ENCODE peak calls at places on chromosomes 12 and 14, in seven cellular contexts. K is choroid plexus epithelial cell, P is AG04449, R is OCI-LY7, H is brain microvascular endothelial cell, U is A549, F is astrocyte of the cerebellum. S is an unnamed sample.

GRCh38 chr14:95597784-95598204 is 62.9 kb downstream of the GLRX5 start:
- DNase-seq in F (no peak), K (peak; percentile 19), U (no peak), H (peak; percentile 1), R (no peak), P (no peak), S (no peak)

GRCh38 chr14:90453401-90453951 is 56.6 kb downstream of the CALM1 start:
- DNase-seq in R (no peak), U (no peak), P (no peak), K (peak; percentile 51), F (no peak), H (peak; percentile 25), S (no peak)

GRCh38 chr12:132286912-132287311 is 42.5 kb downstream of the GALNT9 start:
- DNase-seq in F (no peak), H (peak; percentile 5), K (peak; percentile 34), U (peak; percentile 70), P (no peak), R (no peak), S (no peak)

GRCh38 chr12:1760566-1761382 is 59.6 kb upstream of the LRTM2 start:
- DNase-seq in P (no peak), H (peak; percentile 3), R (no peak), U (peak; percentile 79), K (peak; percentile 60), F (no peak), S (no peak)

GRCh38 chr12:66269142-66269541 is 33.2 kb upstream of the HELB start:
- DNase-seq in F (no peak), K (no peak), H (no peak), P (no peak), U (no peak), R (no peak), S (no peak)

GRCh38 chr12:125185740-125186470 is 120.7 kb downstream of the AACS start:
- DNase-seq in U (peak; percentile 74), P (no peak), R (peak; percentile 88), H (peak; percentile 18), K (peak; percentile 56), F (peak; percentile 27), S (no peak)

GRCh38 chr12:11941601-11942360 is 129.0 kb upstream of the BCL2L14 start:
- DNase-seq in F (peak; percentile 93), H (peak; percentile 70), P (peak; percentile 70), R (no peak), K (peak; percentile 74), U (no peak), S (no peak)

GRCh38 chr12:6328945-6329692 is 12.8 kb downstream of the TNFRSF1A start:
- DNase-seq in H (no peak), K (no peak), R (no peak), U (no peak), F (no peak), P (no peak), S (no peak)

GRCh38 chr14:32657081-32657480 is 281.6 kb upstream of the NPAS3 start:
- DNase-seq in U (peak; percentile 61), R (no peak), P (peak; percentile 41), F (peak; percentile 33), K (peak; percentile 88), H (peak; percentile 81), S (no peak)

GRCh38 chr14:25406818-25407217 is 356.9 kb upstream of the STXBP6 start:
- DNase-seq in H (peak; percentile 1), R (peak; percentile 28), K (peak; percentile 29), P (no peak), U (peak; percentile 49), F (no peak), S (no peak)

GRCh38 chr12:49697808-49698207 is 9.4 kb downstream of the FMNL3 start:
- DNase-seq in P (no peak), K (no peak), U (no peak), R (no peak), H (no peak), F (no peak), S (no peak)

GRCh38 chr12:49703647-49704137 is 3.5 kb downstream of the FMNL3 start:
- DNase-seq in F (peak; percentile 79), U (no peak), P (no peak), R (peak; percentile 36), K (peak; percentile 88), H (peak; percentile 89), S (no peak)

GRCh38 chr12:49702009-49702408 is 5.2 kb downstream of the FMNL3 start:
- DNase-seq in P (no peak), U (no peak), F (no peak), R (peak; percentile 56), K (no peak), H (no peak), S (no peak)

GRCh38 chr12:49702676-49703228 is 4.5 kb downstream of the FMNL3 start:
- DNase-seq in U (no peak), K (peak; percentile 21), H (no peak), R (no peak), F (peak; percentile 73), P (no peak), S (no peak)

DNA sequence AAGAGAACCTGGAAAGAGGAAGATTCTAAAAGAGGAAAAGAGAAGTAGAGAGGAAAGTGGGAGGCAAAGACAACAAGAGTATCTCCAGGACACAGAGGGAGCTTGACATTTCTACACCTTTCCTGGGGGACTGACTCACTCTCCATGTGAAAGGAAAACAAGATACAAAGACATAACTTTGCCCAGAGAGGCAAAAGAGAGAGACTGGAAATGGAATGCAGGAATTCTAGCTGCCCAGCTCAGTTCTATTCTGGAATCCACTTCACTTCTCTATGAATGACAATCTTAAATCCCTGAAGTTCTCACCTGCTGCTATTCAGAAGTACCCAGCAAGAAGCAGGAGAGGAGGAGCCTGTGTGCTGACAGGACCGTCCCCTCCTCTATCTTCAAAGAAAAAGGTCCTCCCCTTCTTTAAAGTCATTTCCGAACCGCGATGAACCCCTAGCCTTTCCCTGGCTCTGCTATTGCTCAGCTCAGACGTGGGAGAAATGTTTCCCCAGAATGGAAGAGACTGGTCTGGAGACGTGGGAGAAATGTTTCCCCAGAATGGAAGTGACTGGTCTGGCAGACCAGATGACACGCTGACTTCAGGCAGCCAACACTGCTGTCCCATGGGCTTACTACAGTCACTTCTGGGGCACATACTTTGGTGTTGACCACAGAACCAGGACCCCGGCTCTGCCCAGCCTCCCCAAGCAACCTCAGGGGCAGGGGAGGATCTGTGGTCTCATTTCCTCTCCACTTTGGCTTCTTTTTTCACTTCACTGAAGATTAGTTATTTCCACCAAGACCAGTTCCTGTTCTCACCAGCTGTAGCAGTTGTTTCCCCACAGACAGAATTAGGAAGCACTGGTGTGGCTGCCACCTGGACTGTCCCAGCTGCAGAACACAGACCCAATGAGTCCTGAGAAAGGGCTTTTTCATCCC is 8.3 kb downstream of the FMNL3 start:
- DNase-seq in U (no peak), F (peak; percentile 52), K (peak; percentile 62), H (peak; percentile 64), P (no peak), R (peak; percentile 88), S (no peak)
- H3K4me3 ChIP-seq in U (no peak overlapping the region), F (peak overlapping the region; percentile 5), K (peak overlapping the region; percentile 43), H (peak overlapping the region; percentile 24), P (peak overlapping the region; percentile 41), R (peak overlapping the region; percentile 61), S (no peak overlapping the region)

DNA sequence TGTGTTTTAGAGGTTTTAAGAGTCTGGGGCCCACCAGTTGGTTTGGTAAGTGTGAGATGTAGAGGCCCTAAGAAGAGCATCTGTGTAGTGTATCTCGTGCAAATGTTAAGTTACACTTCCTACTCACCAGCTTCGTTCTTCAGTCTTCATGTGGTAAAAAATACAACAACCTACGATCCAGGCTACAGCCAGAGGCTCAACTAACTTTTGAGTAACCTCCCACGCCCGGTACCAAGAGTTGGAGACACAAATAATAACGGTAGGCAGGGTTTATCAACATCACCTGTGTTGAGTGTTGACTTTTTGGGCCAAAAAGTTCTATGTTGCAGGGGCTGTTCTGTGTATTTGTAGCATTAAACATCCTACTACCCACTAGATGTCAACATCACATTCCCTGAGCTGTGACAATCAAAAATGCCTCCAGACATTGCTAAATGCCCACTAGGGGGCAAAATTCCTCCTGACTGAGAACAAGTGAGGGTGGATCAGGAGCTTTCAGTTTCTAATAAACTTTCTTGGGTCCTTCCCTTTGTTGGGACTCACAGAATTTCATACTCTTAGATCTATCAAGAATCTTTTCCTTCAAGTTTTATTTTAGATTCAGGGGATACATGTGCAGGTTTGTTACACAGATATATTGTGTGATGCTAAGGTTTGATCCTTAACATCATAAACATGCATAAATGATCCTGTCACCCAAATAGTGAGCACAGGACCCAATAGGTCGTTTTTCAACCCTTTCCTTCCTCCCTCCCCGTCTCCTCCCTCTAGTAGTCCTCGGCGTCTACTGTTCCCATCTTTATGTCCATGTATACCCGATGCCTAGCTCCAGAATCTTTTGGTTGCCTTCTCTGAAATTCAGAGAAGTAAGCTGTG is 94.7 kb downstream of the SLC2A13 start:
- DNase-seq in U (peak; percentile 80), F (peak; percentile 60), P (peak; percentile 19), K (peak; percentile 89), R (peak; percentile 86), H (peak; percentile 67), S (no peak)
- H3K4me3 ChIP-seq in U (no peak overlapping the region), F (no peak overlapping the region), P (no peak overlapping the region), K (no peak overlapping the region), R (peak overlapping the region; percentile 41), H (no peak overlapping the region), S (no peak overlapping the region)

GRCh38 chr12:57692500-57692899 is 1.4 kb upstream of the OS9 start:
- DNase-seq in P (no peak), R (no peak), F (no peak), H (no peak), U (no peak), K (no peak), S (no peak)

GRCh38 chr12:57695770-57696432 is 2.0 kb downstream of the OS9 start:
- DNase-seq in U (no peak), K (no peak), P (no peak), F (no peak), H (no peak), R (no peak), S (no peak)

GRCh38 chr12:57693659-57694458 is at the start of gene OS9:
- DNase-seq in P (peak; percentile 99), R (peak; percentile 100), U (peak; percentile 100), H (peak; percentile 100), F (peak; percentile 100), K (peak; percentile 100), S (peak; percentile 100)

GRCh38 chr12:57693317-57693658 is 644 bp upstream of the OS9 start:
- DNase-seq in U (no peak), H (no peak), R (no peak), F (no peak), K (no peak), P (no peak), S (no peak)

GRCh38 chr12:57694459-57695019 is 607 bp downstream of the OS9 start:
- DNase-seq in H (peak; percentile 7), P (no peak), K (peak; percentile 17), F (no peak), U (no peak), R (no peak), S (no peak)
- H3K4me3 ChIP-seq in H (peak overlapping the region; percentile 97), P (peak overlapping the region; percentile 92), K (peak overlapping the region; percentile 90), F (peak overlapping the region; percentile 87), U (peak overlapping the region; percentile 93), R (peak overlapping the region; percentile 81), S (peak overlapping the region; percentile 72)

DNA sequence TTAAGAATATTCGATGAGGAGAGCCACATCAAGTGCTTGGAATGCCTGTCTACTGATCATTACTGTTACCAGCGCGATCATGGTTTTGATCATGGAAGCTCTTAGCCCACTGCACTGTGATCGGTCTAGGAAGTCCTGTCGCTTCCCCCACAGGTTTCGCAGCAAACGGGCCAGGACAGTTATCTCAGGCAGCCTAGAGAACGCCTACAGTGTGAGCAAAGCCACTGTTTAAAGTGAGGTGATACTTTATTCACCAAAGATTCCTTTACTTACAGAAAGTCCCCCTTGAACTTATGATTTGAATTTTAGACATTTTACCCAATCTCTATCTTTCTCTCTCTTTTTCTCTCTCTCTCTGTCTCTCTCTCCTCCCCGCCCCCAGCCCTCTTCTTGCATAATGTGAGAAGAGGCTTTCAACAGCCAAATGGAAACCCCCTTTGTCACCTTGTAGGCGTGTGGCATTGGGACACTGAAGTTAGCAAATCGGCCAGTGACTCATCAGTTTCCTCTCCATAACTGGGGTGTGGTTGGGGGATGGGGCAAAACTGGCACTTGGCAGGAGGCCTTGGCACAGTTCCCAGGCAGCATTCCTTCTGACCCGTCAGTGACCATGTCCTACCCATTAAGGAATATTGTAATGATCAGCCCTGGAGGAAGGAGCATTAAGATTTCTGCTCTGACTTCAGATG is 214.8 kb downstream of the CHST11 start:
- DNase-seq in U (peak; percentile 99), F (peak; percentile 36), R (peak; percentile 30), K (peak; percentile 81), H (peak; percentile 81), P (peak; percentile 82), S (no peak)
- H3K4me3 ChIP-seq in U (peak overlapping the region; percentile 5), F (no peak overlapping the region), R (no peak overlapping the region), K (no peak overlapping the region), H (no peak overlapping the region), P (no peak overlapping the region), S (no peak overlapping the region)

S was measured in vagina.